ENCODE peak calls at places on chromosome X, in five cellular contexts. V, C, E, N and Q are unnamed samples. For H3K4me1, the result is how much of the 10 kb centered on the place peaks cover.

GRCh38 chrX:20857746-20858145 is 516.5 kb upstream of the CNKSR2 start:
- DNase-seq in V (no peak), C (peak), E (no peak), N (peak), Q (peak)

GRCh38 chrX:119685225-119686066 is 7.5 kb downstream of the SEPTIN6 start:
- DNase-seq in V (no peak), C (no peak), E (peak), N (no peak), Q (no peak)

GRCh38 chrX:150049647-150050046 is 111.4 kb upstream of the EOLA2 start:
- DNase-seq in V (no peak), C (no peak), E (no peak), N (no peak), Q (no peak)

GRCh38 chrX:100802843-100803242 is 17.3 kb upstream of the CSTF2 start:
- DNase-seq in V (no peak), C (no peak), E (no peak), N (no peak), Q (no peak)

GRCh38 chrX:48357681-48358080 is 1.2 kb upstream of the SSX3 start:
- DNase-seq in V (no peak), C (no peak), E (no peak), N (no peak), Q (no peak)

GRCh38 chrX:11113731-11114130 is 2.6 kb downstream of the HCCS start:
- DNase-seq in V (no peak), C (no peak), E (peak), N (no peak), Q (no peak)

GRCh38 chrX:41543668-41544067 is 96.5 kb downstream of the NYX start:
- DNase-seq in V (no peak), C (no peak), E (no peak), N (no peak), Q (no peak)

GRCh38 chrX:41236629-41237028 is 97.3 kb upstream of the DDX3X start:
- DNase-seq in V (no peak), C (no peak), E (peak), N (no peak), Q (no peak)

GRCh38 chrX:69503835-69504625 is at the start of gene NALF2:
- DNase-seq in V (peak), C (peak), E (peak), N (peak), Q (peak)

GRCh38 chrX:10156199-10157031 is at the start of gene CLCN4:
- DNase-seq in V (peak), C (no peak), E (peak), N (peak), Q (peak)

GRCh38 chrX:46649421-46650260 is 76.1 kb downstream of the CHST7 start:
- DNase-seq in V (no peak), C (no peak), E (peak), N (peak), Q (no peak)

GRCh38 chrX:83508526-83509245 is 596 bp downstream of the POU3F4 start:
- DNase-seq in V (no peak), C (no peak), E (no peak), N (peak), Q (no peak)

GRCh38 chrX:149908308-149908707 is 21.1 kb upstream of the HSFX4 start:
- DNase-seq in V (no peak), C (no peak), E (no peak), N (no peak), Q (no peak)

GRCh38 chrX:46662594-46662993 is 89.0 kb downstream of the CHST7 start:
- DNase-seq in V (no peak), C (no peak), E (no peak), N (no peak), Q (no peak)

GRCh38 chrX:30971761-30972603 is 82.9 kb upstream of the TAB3 start:
- DNase-seq in V (no peak), C (peak), E (peak), N (peak), Q (peak)

GRCh38 chrX:153944140-153944799 is at the start of gene RENBP:
- DNase-seq in V (no peak), C (no peak), E (peak), N (peak), Q (no peak)

GRCh38 chrX:75155454-75155829 is 641 bp downstream of the ABCB7 start:
- DNase-seq in V (no peak), C (peak), E (peak), N (no peak), Q (peak)

GRCh38 chrX:105972690-105973386 is 65.7 kb downstream of the SERPINA7 start:
- DNase-seq in V (no peak), C (no peak), E (no peak), N (no peak), Q (no peak)

GRCh38 chrX:53681661-53682060 is 4.9 kb downstream of the HUWE1 start:
- DNase-seq in V (no peak), C (peak), E (no peak), N (no peak), Q (peak)

GRCh38 chrX:70172226-70172625 is 5.1 kb upstream of the DGAT2L6 start:
- DNase-seq in V (no peak), C (no peak), E (no peak), N (no peak), Q (peak)

GRCh38 chrX:68991691-68992345 is 163.0 kb downstream of the EFNB1 start:
- DNase-seq in V (no peak), C (no peak), E (no peak), N (no peak), Q (no peak)

GRCh38 chrX:28189011-28189410 is 207.8 kb upstream of the DCAF8L1 start:
- DNase-seq in V (peak), C (peak), E (no peak), N (no peak), Q (peak)

GRCh38 chrX:85851418-85851817 is 195.9 kb downstream of the CHM start:
- DNase-seq in V (peak), C (peak), E (no peak), N (peak), Q (peak)

GRCh38 chrX:68953331-68953730 is 124.5 kb downstream of the EFNB1 start:
- DNase-seq in V (no peak), C (no peak), E (no peak), N (no peak), Q (no peak)

GRCh38 chrX:65831268-65831667 is 163.8 kb downstream of the MSN start:
- DNase-seq in V (no peak), C (no peak), E (no peak), N (no peak), Q (no peak)

GRCh38 chrX:39845289-39845688 is 252.5 kb downstream of the BCOR start:
- DNase-seq in V (no peak), C (no peak), E (no peak), N (no peak), Q (no peak)

GRCh38 chrX:22746081-22746480 is 253.7 kb upstream of the DDX53 start:
- DNase-seq in V (no peak), C (no peak), E (no peak), N (no peak), Q (no peak)

GRCh38 chrX:132033166-132033565 is 10.1 kb downstream of the STK26 start:
- DNase-seq in V (no peak), C (no peak), E (no peak), N (no peak), Q (no peak)

GRCh38 chrX:10280061-10280460 is 123.3 kb downstream of the CLCN4 start:
- DNase-seq in V (no peak), C (no peak), E (no peak), N (no peak), Q (no peak)

GRCh38 chrX:133045986-133046385 is 50.9 kb downstream of the USP26 start:
- DNase-seq in V (peak), C (peak), E (no peak), N (peak), Q (peak)

GRCh38 chrX:71637253-71637618 is 18.9 kb upstream of the CXCR3 start:
- DNase-seq in V (no peak), C (no peak), E (no peak), N (no peak), Q (peak)

GRCh38 chrX:54821310-54821709 is 13.8 kb downstream of the MAGED2 start:
- DNase-seq in V (no peak), C (no peak), E (no peak), N (no peak), Q (no peak)
- H3K27ac ChIP-seq in V (no peak), C (no peak), E (no peak), N (no peak), Q (no peak)

GRCh38 chrX:97763391-97763790 is 879.7 kb downstream of the RPA4 start:
- DNase-seq in V (no peak), C (no peak), E (no peak), N (peak), Q (no peak)

DNA sequence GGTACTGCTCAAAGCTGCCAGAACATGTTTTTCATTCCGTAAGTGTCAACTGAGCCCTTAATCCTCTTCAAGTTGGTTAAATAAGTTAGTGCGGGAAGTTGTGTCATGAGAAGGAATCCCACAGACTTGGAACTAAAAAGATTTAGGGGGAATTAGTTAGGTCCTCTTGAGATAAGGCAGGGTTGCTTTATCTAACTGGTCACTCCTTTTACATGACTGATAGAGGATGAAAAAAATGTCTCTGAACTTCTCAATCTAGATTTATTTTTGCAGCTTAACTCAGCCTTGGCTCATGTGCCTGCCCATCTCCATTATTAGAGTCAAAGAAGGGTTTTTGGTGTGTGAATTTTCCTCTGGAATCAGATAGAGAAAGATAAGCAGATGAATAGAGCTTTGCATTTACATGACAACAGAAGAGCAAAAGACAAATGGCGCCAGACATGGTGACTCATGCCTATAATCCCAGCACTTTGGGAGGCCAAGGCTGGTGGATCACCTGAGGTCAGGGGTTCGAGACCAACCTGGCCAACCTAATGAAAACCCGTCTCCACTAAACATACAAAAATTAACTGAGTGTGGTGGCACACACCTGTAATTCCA is 882.9 kb downstream of the RPA4 start:
- DNase-seq in V (no peak), C (no peak), E (no peak), N (peak), Q (no peak)
- H3K4me2 ChIP-seq in V (no peak), C (no peak), E (no peak), N (no peak), Q (no peak)

GRCh38 chrX:107729558-107730297 is 45.9 kb downstream of the TSC22D3 start:
- DNase-seq in V (no peak), C (peak), E (no peak), N (no peak), Q (peak)
- H3K4me1 ChIP-seq in V (under half), C (under half), E (under half), N (under half), Q (half or more)

DNA sequence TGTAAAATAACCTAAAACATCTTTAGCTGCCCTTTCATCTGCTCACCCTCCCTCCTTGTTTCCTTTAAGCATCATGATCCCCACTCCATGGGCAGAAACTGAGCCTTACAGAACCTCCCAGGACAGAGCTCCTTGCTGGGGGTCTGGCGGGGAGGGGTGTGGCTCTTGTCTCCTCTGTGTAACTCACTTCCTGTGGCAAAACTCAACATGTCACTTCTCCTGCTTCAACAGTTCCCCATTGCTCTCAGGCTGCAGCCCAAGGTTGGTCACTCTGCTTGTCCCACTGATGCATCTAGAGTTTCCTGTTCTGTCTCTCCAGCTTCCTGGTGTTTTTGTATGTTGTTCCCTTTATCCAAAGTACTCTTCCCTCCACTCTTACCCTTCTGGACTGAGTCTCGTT is 19.4 kb downstream of the TMEM31 start:
- DNase-seq in V (no peak), C (no peak), E (peak), N (no peak), Q (no peak)
- H3K27ac ChIP-seq in V (no peak), C (peak), E (no peak), N (no peak), Q (no peak)

DNA sequence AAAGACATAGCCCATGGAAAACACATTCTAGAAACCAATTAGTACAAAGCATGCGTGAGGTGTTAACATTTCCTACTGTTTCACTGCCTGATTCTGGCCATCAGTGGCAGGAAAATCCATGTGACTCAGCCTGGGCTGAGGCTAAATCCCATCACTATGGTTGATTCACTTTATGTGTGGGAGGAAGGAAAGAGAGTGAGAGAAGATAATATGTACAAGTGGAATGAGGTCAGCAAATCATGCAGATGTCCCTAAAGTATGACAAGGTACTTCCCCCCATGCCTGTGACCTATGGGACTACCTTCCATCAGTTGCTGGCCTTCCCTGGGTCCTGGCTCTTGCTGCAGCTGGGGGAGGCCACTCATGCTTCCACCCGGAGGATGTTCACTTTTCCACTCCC is 64.2 kb upstream of the MAP3K15 start:
- DNase-seq in V (no peak), C (peak), E (no peak), N (no peak), Q (peak)
- H3K4me2 ChIP-seq in V (no peak), C (no peak), E (no peak), N (no peak), Q (no peak)

GRCh38 chrX:37697169-37697760 is 11.7 kb downstream of the XK start:
- DNase-seq in V (no peak), C (peak), E (no peak), N (no peak), Q (peak)
- H3K4me1 ChIP-seq in V (under half), C (under half), E (under half), N (under half), Q (under half)